ENCODE peak calls at places on chromosomes 16 and 17, in ten cellular contexts. Z is cardiac muscle cell; I is CD4-positive, alpha-beta memory T cell; Y is PC-9; U is A549; H is spleen; P is aorta; Q is ovary; T is astrocyte; F is H9. E is an unnamed sample.

GRCh38 chr17:50834786-50835562 is 412 bp upstream of the WFIKKN2 start:
- DNase-seq in Z (peak), I (no peak), Y (no peak), U (no peak), H (no peak), P (peak), Q (peak), T (peak), F (peak), E (no peak)

GRCh38 chr16:57699481-57699880 is 4.9 kb downstream of the DRC7 start:
- DNase-seq in Z (no peak), I (no peak), Y (no peak), U (no peak), H (no peak), P (no peak), Q (no peak), T (no peak), F (no peak), E (no peak)

GRCh38 chr16:85689285-85689949 is 663 bp upstream of the GINS2 start:
- DNase-seq in Z (no peak), I (no peak), Y (peak), U (peak), H (peak), P (no peak), Q (no peak), T (no peak), F (no peak), E (no peak)

GRCh38 chr17:32772453-32773025 is 104.4 kb downstream of the MYO1D start:
- DNase-seq in Z (no peak), I (no peak), Y (no peak), U (no peak), H (no peak), P (no peak), Q (no peak), T (no peak), F (no peak), E (no peak)

GRCh38 chr17:50661795-50662391 is 27.2 kb downstream of the ABCC3 start:
- DNase-seq in Z (peak), I (no peak), Y (peak), U (peak), H (no peak), P (peak), Q (no peak), T (peak), F (peak), E (no peak)

GRCh38 chr16:68985268-68985667 is 120.2 kb upstream of the HAS3 start:
- DNase-seq in Z (no peak), I (no peak), Y (no peak), U (no peak), H (no peak), P (no peak), Q (no peak), T (no peak), F (no peak), E (no peak)

GRCh38 chr17:75767881-75768280 is 2.9 kb upstream of the GALK1 start:
- DNase-seq in Z (no peak), I (no peak), Y (no peak), U (no peak), H (peak), P (peak), Q (no peak), T (no peak), F (no peak), E (no peak)

GRCh38 chr16:57271063-57271345 is 13.5 kb downstream of the PLLP start:
- DNase-seq in Z (no peak), I (no peak), Y (no peak), U (no peak), H (no peak), P (peak), Q (no peak), T (no peak), F (no peak), E (no peak)

GRCh38 chr16:84467256-84467655 is 37.2 kb downstream of the MEAK7 start:
- DNase-seq in Z (no peak), I (no peak), Y (no peak), U (no peak), H (no peak), P (no peak), Q (no peak), T (no peak), F (no peak), E (no peak)

GRCh38 chr17:65742433-65743312 is 181.2 kb upstream of the AXIN2 start:
- DNase-seq in Z (peak), I (peak), Y (no peak), U (peak), H (no peak), P (no peak), Q (no peak), T (peak), F (no peak), E (no peak)

GRCh38 chr17:64706224-64707076 is 44.3 kb upstream of the SMURF2 start:
- DNase-seq in Z (no peak), I (no peak), Y (peak), U (peak), H (no peak), P (no peak), Q (no peak), T (peak), F (no peak), E (no peak)

GRCh38 chr16:4936991-4937781 is at the start of gene PPL:
- DNase-seq in Z (no peak), I (no peak), Y (peak), U (no peak), H (no peak), P (no peak), Q (peak), T (no peak), F (peak), E (no peak)

GRCh38 chr17:31428111-31428510 is 36.6 kb downstream of the RAB11FIP4 start:
- DNase-seq in Z (no peak), I (no peak), Y (no peak), U (no peak), H (peak), P (peak), Q (no peak), T (no peak), F (no peak), E (no peak)

GRCh38 chr17:42536372-42537155 is 523 bp downstream of the NAGLU start:
- DNase-seq in Z (peak), I (peak), Y (peak), U (peak), H (peak), P (peak), Q (peak), T (peak), F (peak), E (peak)

DNA sequence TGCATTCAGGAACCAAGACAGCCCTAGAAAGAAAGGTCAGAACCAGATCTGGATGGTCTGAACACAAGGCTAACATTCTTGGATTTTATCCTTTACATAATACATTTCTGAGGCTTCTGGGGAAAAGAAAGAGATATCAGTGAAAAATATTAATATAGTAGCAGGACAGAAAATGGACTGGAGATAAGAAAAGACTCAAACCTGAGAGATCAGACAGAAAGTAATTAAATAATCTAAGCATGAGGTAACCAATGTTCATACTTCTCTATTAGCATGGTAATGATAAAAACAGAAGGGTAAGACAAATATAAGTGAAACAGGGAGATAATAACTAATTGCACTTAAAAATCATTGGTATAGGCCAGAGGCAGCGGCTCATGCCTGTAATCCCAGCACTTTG is 5.5 kb downstream of the TRIM37 start:
- DNase-seq in Z (no peak), I (no peak), Y (no peak), U (no peak), H (no peak), P (no peak), Q (no peak), T (no peak), F (no peak), E (no peak)
- H3K27ac ChIP-seq in Z (no peak), I (no peak), Y (no peak), U (no peak), H (no peak), P (no peak), Q (no peak), T (no peak), F (no peak), E (no peak)

DNA sequence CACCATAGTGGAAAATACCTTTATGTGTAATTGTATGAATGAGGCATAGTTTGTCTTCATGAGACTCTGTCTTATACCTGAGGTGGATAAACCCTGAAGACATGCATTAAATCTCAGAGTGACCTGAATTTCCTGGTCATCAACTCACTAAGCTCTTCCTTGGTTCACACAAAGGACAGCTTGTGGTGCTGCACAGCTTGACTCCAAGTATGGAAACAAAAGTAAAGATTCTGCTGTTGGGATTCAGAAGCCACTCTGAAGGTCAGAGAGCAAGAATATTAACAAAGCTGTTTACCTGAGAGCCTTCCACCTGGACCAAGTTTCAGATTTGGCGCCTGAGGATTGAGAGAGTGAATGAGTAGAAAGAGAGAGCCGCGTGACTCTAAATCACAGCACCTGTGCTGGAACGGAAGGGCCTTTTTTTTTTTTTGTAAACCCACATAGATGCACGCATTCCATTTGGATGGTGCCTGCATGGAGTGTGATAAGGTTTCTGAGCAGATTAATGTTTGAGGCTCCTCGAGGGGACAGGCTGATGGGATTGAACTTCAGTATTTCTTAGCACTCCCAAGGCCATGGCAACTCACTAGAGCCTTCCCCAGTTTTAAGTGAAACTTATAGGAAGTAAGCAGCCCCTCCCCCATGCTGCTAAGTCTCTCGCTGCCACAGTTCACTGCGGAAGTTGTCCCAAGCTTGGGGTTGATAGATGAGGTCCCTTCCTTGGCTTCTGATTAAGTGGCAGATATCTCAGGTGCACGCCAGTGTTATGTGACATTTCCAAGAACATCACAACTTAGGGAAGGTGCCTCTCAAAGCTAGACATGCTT is 28.7 kb downstream of the CALB2 start:
- DNase-seq in Z (no peak), I (no peak), Y (no peak), U (no peak), H (no peak), P (no peak), Q (no peak), T (no peak), F (peak), E (no peak)
- H3K27ac ChIP-seq in Z (no peak), I (no peak), Y (no peak), U (no peak), H (no peak), P (no peak), Q (no peak), T (no peak), F (peak), E (no peak)

GRCh38 chr16:23146877-23147601 is 2.2 kb downstream of the USP31 start:
- DNase-seq in Z (no peak), I (no peak), Y (no peak), U (no peak), H (no peak), P (no peak), Q (no peak), T (no peak), F (no peak), E (no peak)
- H3K27ac ChIP-seq in Z (no peak), I (no peak), Y (peak), U (peak), H (no peak), P (no peak), Q (no peak), T (no peak), F (no peak), E (no peak)

DNA sequence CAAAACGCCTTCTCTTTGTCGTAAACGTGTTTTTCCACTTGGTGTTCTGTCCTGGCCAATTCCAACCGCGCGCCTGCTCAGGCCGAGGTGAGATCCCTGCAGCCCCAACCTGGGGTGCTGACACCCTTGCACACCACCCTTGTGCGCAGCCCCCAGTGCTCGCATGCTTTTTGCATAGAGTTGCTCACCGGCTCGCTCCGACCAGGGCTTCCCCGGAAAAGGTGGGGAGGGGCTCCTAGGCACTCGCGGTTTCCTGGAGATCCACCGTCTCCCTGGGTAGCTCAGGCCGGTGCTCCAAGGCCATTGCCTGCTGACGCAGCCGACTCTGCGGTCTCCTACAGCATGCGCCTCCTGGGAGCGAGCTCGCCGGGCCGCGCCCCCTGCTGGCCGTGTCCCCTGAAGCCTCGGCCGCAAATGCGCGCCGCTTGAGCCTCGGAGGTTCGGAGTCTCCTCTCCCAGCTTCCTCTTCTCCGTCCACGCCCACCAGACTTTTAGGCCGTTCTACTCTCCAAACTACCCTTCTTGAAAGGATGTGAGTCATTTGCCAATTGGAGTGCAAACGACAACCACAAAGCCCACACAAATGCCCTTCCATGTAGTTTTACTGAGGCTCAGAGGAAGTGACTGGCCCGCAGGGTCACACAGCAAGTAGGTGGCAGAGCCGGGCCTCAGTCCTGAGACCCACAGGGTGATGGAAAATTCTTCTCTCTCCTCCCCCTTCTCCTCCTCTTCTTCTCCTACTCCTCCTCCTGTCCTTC is 7.2 kb upstream of the PDP2 start:
- DNase-seq in Z (peak), I (peak), Y (peak), U (peak), H (peak), P (peak), Q (peak), T (peak), F (peak), E (peak)
- H3K27ac ChIP-seq in Z (no peak), I (peak), Y (peak), U (peak), H (peak), P (no peak), Q (peak), T (no peak), F (no peak), E (no peak)

GRCh38 chr16:17013067-17013466 is 457.7 kb downstream of the XYLT1 start:
- DNase-seq in Z (no peak), I (no peak), Y (no peak), U (no peak), H (no peak), P (no peak), Q (no peak), T (no peak), F (no peak), E (no peak)
- H3K27ac ChIP-seq in Z (no peak), I (peak), Y (no peak), U (no peak), H (peak), P (no peak), Q (no peak), T (no peak), F (no peak), E (no peak)

DNA sequence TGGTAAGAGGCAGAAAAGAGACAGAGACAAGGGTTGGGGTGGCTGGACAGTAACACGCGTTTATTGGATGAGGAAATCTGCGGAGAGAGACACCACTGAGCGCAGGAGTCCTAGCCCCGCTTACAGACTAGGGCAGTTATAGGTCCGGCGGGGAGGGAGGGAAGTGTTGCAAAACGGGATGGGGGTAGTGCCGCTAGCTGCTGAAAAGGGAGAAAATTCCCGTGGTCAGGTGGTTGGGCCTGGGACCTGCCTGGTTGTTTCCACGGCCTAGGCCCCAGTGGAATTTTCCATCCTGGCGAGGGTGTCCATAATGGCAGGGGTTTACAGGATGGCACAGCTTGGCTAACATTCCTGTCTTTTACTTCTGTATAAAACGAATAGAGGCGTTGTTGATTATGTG is 5.5 kb upstream of the CPHXL2 start:
- DNase-seq in Z (no peak), I (no peak), Y (no peak), U (no peak), H (no peak), P (no peak), Q (no peak), T (no peak), F (no peak), E (no peak)
- H3K27ac ChIP-seq in Z (no peak), I (no peak), Y (no peak), U (no peak), H (no peak), P (no peak), Q (no peak), T (no peak), F (no peak), E (no peak)

GRCh38 chr16:75235721-75236193 is 15.7 kb downstream of the BCAR1 start:
- DNase-seq in Z (no peak), I (no peak), Y (no peak), U (no peak), H (peak), P (no peak), Q (no peak), T (no peak), F (no peak), E (no peak)
- H3K27ac ChIP-seq in Z (peak), I (no peak), Y (no peak), U (no peak), H (no peak), P (no peak), Q (no peak), T (no peak), F (no peak), E (no peak)

GRCh38 chr17:61491981-61492380 is 39.8 kb downstream of the TBX4 start:
- DNase-seq in Z (no peak), I (no peak), Y (no peak), U (no peak), H (no peak), P (no peak), Q (no peak), T (no peak), F (no peak), E (no peak)
- H3K27ac ChIP-seq in Z (no peak), I (no peak), Y (no peak), U (no peak), H (no peak), P (no peak), Q (no peak), T (no peak), F (no peak), E (no peak)

GRCh38 chr17:68378202-68379149 is 78.8 kb downstream of the WIPI1 start:
- DNase-seq in Z (peak), I (no peak), Y (peak), U (peak), H (peak), P (peak), Q (peak), T (peak), F (peak), E (no peak)
- H3K27ac ChIP-seq in Z (no peak), I (no peak), Y (peak), U (peak), H (peak), P (no peak), Q (peak), T (peak), F (no peak), E (no peak)

GRCh38 chr16:30652005-30652296 is 1.2 kb downstream of the PRR14 start:
- DNase-seq in Z (no peak), I (no peak), Y (no peak), U (no peak), H (no peak), P (no peak), Q (no peak), T (no peak), F (no peak), E (no peak)
- H3K27ac ChIP-seq in Z (no peak), I (peak), Y (no peak), U (peak), H (peak), P (no peak), Q (peak), T (peak), F (no peak), E (peak)

E was measured in CD4-positive, alpha-beta T cell.